ENCODE peak calls at places on chromosomes 12 and 14, in seven cellular contexts. F, E, W, V, N, P and H are unnamed samples.
A peak's percentile ranks its signal among the peaks of the same experiment; 100 is the strongest.

GRCh38 chr12:48061943-48062719 is 43.7 kb downstream of the SENP1 start:
- DNase-seq in N (no peak), W (no peak), E (no peak), P (no peak), F (no peak), V (no peak), H (no peak)

GRCh38 chr12:11958216-11959091 is 112.3 kb upstream of the BCL2L14 start:
- DNase-seq in N (peak; percentile 76), W (no peak), V (no peak), P (no peak), E (peak; percentile 72), F (no peak), H (no peak)

GRCh38 chr12:9367828-9368227 is 159.6 kb upstream of the PZP start:
- DNase-seq in P (no peak), E (no peak), F (no peak), W (no peak), N (no peak), V (no peak), H (no peak)

GRCh38 chr14:68655021-68655811 is 137.7 kb downstream of the ZFP36L1 start:
- DNase-seq in P (peak; percentile 46), W (peak; percentile 45), E (no peak), F (no peak), V (no peak), N (peak; percentile 57), H (peak; percentile 72)

GRCh38 chr12:468671-469389 is 9.1 kb downstream of the B4GALNT3 start:
- DNase-seq in N (no peak), P (no peak), V (no peak), F (no peak), W (no peak), E (no peak), H (no peak)

GRCh38 chr12:106044773-106045172 is 94.0 kb downstream of the NUAK1 start:
- DNase-seq in F (no peak), P (no peak), W (no peak), N (no peak), E (no peak), V (no peak), H (no peak)

GRCh38 chr14:75660238-75660629 is 442 bp downstream of the ERG28 start:
- DNase-seq in W (no peak), N (no peak), P (no peak), E (no peak), V (no peak), F (no peak), H (no peak)

GRCh38 chr14:31465113-31465512 is 7.8 kb upstream of the DTD2 start:
- DNase-seq in V (no peak), N (no peak), F (no peak), E (peak; percentile 17), P (no peak), W (no peak), H (no peak)

GRCh38 chr12:111093428-111094142 is 173.2 kb upstream of the MYL2 start:
- DNase-seq in W (no peak), E (no peak), N (no peak), F (no peak), V (no peak), P (no peak), H (no peak)

GRCh38 chr12:10497602-10498001 is 8.1 kb upstream of the EIF2S3B start:
- DNase-seq in V (no peak), W (no peak), P (no peak), F (no peak), N (peak; percentile 75), E (no peak), H (no peak)

GRCh38 chr12:95083938-95084337 is 10.5 kb upstream of the NR2C1 start:
- DNase-seq in E (no peak), N (no peak), W (no peak), V (no peak), F (no peak), P (no peak), H (no peak)

GRCh38 chr12:67274186-67274585 is 5.0 kb downstream of the CAND1 start:
- DNase-seq in W (no peak), V (no peak), P (no peak), N (no peak), E (no peak), F (no peak), H (no peak)

GRCh38 chr14:76651410-76652055 is 109.7 kb upstream of the VASH1 start:
- DNase-seq in N (no peak), P (no peak), E (no peak), V (no peak), W (no peak), F (no peak), H (no peak)

GRCh38 chr12:75294338-75294737 is 35.8 kb downstream of the CAPS2 start:
- DNase-seq in P (no peak), V (no peak), W (no peak), F (no peak), E (no peak), N (no peak), H (no peak)

GRCh38 chr14:64951291-64951690 is 8.7 kb upstream of the GPX2 start:
- DNase-seq in E (no peak), W (no peak), N (no peak), F (no peak), P (no peak), V (no peak), H (no peak)

GRCh38 chr12:88308825-88309224 is 166.7 kb downstream of the TMTC3 start:
- DNase-seq in E (peak; percentile 58), V (no peak), W (no peak), F (no peak), N (no peak), P (no peak), H (no peak)

GRCh38 chr12:75481013-75481705 is 604 bp downstream of the GLIPR1 start:
- DNase-seq in V (no peak), W (no peak), P (no peak), N (no peak), E (no peak), F (no peak), H (no peak)

GRCh38 chr12:65005716-65006115 is 115.4 kb downstream of the WIF1 start:
- DNase-seq in E (no peak), N (no peak), P (no peak), F (no peak), V (no peak), W (no peak), H (no peak)

GRCh38 chr12:53103860-53104305 is 597 bp downstream of the SOAT2 start:
- DNase-seq in E (no peak), W (no peak), V (no peak), F (no peak), N (peak; percentile 59), P (no peak), H (peak; percentile 32)

GRCh38 chr14:103402700-103403099 is 17.5 kb downstream of the MARK3 start:
- DNase-seq in F (no peak), E (no peak), N (no peak), W (no peak), V (no peak), P (no peak), H (no peak)

GRCh38 chr12:12715459-12716150 is 1.6 kb upstream of the CDKN1B start:
- DNase-seq in N (peak; percentile 70), V (no peak), W (no peak), E (no peak), P (no peak), F (no peak), H (no peak)

GRCh38 chr14:99267871-99268775 is 3.9 kb downstream of the BCL11B start:
- DNase-seq in E (no peak), W (no peak), P (peak; percentile 43), N (peak; percentile 81), F (no peak), V (no peak), H (no peak)

GRCh38 chr12:122944588-122944987 is 21.7 kb downstream of the ABCB9 start:
- DNase-seq in P (no peak), E (no peak), V (peak; percentile 66), F (no peak), W (no peak), N (no peak), H (peak; percentile 89)

GRCh38 chr12:53195516-53196420 is 11.3 kb downstream of the ITGB7 start:
- DNase-seq in V (no peak), W (no peak), E (no peak), P (no peak), F (no peak), N (no peak), H (no peak)